ENCODE peak calls at places on chromosome X, in five cellular contexts. D, A, F, W and H are unnamed samples. For H3K36me3 and H3K27me3, the result is how much of the 10 kb centered on the place peaks cover.

GRCh38 chrX:44439242-44439641 is 95.8 kb upstream of the EFHC2 start:
- DNase-seq in D (no peak), A (no peak), F (no peak), W (no peak), H (no peak)

GRCh38 chrX:38692961-38693360 is 108.3 kb upstream of the MID1IP1 start:
- DNase-seq in D (no peak), A (no peak), F (no peak), W (peak), H (no peak)

GRCh38 chrX:134804779-134805178 is 146.5 kb upstream of the PLAC1 start:
- DNase-seq in D (no peak), A (no peak), F (no peak), W (no peak), H (no peak)

GRCh38 chrX:104913348-104913747 is 307.1 kb downstream of the TEX13A start:
- DNase-seq in D (peak), A (no peak), F (no peak), W (no peak), H (peak)

GRCh38 chrX:134459683-134460004 is 321 bp upstream of the HPRT1 start:
- DNase-seq in D (no peak), A (no peak), F (no peak), W (no peak), H (no peak)

GRCh38 chrX:106731590-106731989 is 5.1 kb downstream of the RNF128 start:
- DNase-seq in D (no peak), A (no peak), F (no peak), W (no peak), H (no peak)

GRCh38 chrX:47166126-47166525 is 21.1 kb downstream of the RBM10 start:
- DNase-seq in D (no peak), A (no peak), F (no peak), W (no peak), H (no peak)

GRCh38 chrX:1807301-1807731 is 192.5 kb downstream of the ASMT start:
- DNase-seq in D (peak), A (no peak), F (no peak), W (peak), H (peak)

GRCh38 chrX:12206413-12206812 is 68.1 kb downstream of the FRMPD4 start:
- DNase-seq in D (no peak), A (no peak), F (no peak), W (peak), H (no peak)

GRCh38 chrX:15680401-15680800 is 15.8 kb upstream of the CLTRN start:
- DNase-seq in D (no peak), A (no peak), F (no peak), W (peak), H (no peak)

GRCh38 chrX:65999029-65999562 is 40.8 kb downstream of the VSIG4 start:
- DNase-seq in D (no peak), A (no peak), F (no peak), W (no peak), H (no peak)

GRCh38 chrX:22349116-22349515 is 76.4 kb downstream of the CBLL2 start:
- DNase-seq in D (no peak), A (no peak), F (no peak), W (no peak), H (no peak)

GRCh38 chrX:140141444-140142029 is 176.2 kb upstream of the CXorf66 start:
- DNase-seq in D (peak), A (no peak), F (no peak), W (peak), H (peak)

GRCh38 chrX:47751670-47752069 is 85.0 kb upstream of the ZNF81 start:
- DNase-seq in D (peak), A (peak), F (no peak), W (peak), H (peak)

GRCh38 chrX:107716816-107717700 is 58.5 kb downstream of the TSC22D3 start:
- DNase-seq in D (peak), A (peak), F (peak), W (peak), H (peak)

GRCh38 chrX:24703185-24703494 is 9.4 kb downstream of the POLA1 start:
- DNase-seq in D (no peak), A (no peak), F (no peak), W (no peak), H (no peak)

GRCh38 chrX:72621619-72622485 is 49.2 kb upstream of the HDAC8 start:
- DNase-seq in D (no peak), A (no peak), F (no peak), W (peak), H (no peak)

GRCh38 chrX:130120321-130120731 is 10.0 kb upstream of the ELF4 start:
- DNase-seq in D (peak), A (no peak), F (no peak), W (no peak), H (peak)
- H3K4me3 ChIP-seq in D (peak), A (no peak), F (no peak), W (no peak), H (peak)

GRCh38 chrX:110180176-110180927 is 137.5 kb downstream of the AMMECR1 start:
- DNase-seq in D (no peak), A (no peak), F (no peak), W (peak), H (no peak)
- H3K36me3 ChIP-seq in D (under half), A (under half), F (under half), W (under half), H (under half)

GRCh38 chrX:40012039-40012799 is 85.5 kb downstream of the BCOR start:
- DNase-seq in D (no peak), A (no peak), F (peak), W (no peak), H (peak)
- H3K27me3 ChIP-seq in D (under half), A (under half), F (under half), W (under half), H (half or more)

DNA sequence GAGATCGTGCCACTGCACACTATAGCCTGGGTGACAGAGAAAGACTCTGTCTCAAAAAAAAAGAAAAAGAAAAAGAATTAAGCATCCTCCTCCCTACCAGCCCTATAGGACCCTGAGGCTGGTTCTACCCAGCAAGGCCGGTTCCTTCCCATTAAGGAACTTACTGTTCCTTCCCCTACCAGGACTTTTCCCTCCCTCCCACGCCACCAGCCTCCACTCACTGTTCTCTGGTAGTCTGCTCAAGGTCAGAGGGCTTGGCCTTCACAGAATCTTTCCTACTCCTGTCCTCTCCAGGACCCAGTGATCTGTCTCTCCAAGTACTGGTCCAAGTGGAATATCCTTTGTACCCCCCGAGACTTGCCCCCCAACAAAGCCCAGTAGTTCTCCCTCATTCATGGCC is 1.4 kb downstream of the GRIPAP1 start:
- DNase-seq in D (no peak), A (no peak), F (no peak), W (no peak), H (no peak)
- H3K4me3 ChIP-seq in D (no peak), A (no peak), F (no peak), W (no peak), H (no peak)

DNA sequence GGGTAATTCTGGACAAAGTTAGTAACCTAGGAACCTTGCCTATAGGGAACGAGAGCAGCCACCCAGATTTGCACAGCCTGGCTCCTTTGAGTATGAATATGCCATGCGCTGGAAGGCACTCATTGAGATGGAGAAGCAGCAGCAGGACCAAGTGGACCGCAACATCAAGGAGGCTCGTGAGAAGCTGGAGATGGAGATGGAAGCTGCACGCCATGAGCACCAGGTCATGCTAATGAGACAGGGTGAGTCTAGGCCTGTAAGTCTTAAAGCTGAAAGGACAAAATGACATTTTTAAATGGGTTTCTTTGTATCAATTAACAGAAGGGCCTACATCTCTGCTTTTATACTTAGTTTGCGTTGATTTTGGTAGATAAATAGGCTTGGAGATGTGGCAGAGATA is 4.7 kb upstream of the ITGB1BP2 start:
- DNase-seq in D (no peak), A (no peak), F (no peak), W (no peak), H (no peak)
- H3K36me3 ChIP-seq in D (under half), A (under half), F (under half), W (under half), H (under half)

DNA sequence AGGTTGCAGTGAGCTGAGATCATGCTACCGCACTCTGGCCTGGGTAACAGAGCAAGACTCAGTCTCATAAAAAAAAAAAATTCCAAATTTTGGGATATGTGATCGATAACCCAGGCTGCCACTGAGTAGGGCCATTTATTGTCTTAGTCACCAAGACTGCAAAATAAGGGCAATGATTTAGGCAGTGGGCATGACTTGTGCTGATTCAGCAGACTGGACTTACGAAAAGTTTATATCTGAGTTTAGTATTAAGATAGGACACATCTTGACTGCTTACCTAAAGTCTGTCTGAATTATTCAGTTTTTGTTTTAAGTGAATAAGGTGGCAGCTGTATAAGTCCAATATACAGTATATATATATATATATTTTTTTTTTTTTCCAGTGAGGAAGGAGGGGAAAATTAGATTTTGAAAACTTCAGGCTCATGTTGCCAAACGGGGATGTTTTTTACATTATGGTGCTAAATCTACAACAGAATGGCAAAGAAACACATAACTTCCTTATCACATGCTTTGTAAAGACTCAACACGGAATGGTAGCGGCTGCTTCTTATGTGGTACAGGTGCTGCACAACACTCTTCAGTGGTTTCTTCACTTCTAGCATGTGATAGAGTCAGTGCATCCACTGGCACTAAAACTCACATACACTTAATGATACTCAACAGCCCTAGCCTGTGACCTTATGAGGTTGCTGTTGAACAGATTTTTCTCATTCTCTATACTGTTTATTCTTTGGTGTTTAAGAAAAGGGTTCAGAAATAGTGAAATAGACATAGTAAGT is 6.5 kb downstream of the TEX13D start:
- DNase-seq in D (no peak), A (no peak), F (no peak), W (no peak), H (no peak)
- H3K27me3 ChIP-seq in D (under half), A (under half), F (under half), W (under half), H (under half)

GRCh38 chrX:155218777-155219176 is 2.5 kb downstream of the VBP1 start:
- DNase-seq in D (no peak), A (no peak), F (no peak), W (no peak), H (no peak)

GRCh38 chrX:155225774-155226173 is 9.5 kb downstream of the VBP1 start:
- DNase-seq in D (no peak), A (no peak), F (no peak), W (no peak), H (no peak)

GRCh38 chrX:155216940-155217450 is 735 bp downstream of the VBP1 start:
- DNase-seq in D (peak), A (no peak), F (no peak), W (no peak), H (peak)

GRCh38 chrX:155216179-155216939 is at the start of gene VBP1:
- DNase-seq in D (peak), A (peak), F (peak), W (peak), H (peak)

DNA sequence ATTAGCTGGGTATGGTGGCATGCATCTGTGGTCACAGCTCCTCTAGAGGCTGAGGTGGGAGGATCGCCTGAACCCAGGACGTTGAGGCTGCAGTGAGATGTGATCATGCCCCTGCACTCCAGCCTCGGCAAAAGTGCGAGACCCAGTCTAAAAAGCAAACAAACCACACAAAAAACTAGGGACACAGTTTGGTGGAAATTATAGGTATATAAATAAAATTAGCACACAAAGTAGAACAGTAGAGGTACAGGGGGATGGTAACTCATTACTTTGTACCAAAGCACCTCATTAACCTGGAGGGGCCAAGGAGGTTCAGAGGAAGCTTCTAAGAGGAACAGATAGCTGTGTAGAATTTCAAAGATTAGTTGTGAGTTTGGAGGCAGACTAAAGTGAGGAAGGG is 5.1 kb downstream of the VBP1 start:
- DNase-seq in D (no peak), A (no peak), F (no peak), W (no peak), H (no peak)
- H3K4me3 ChIP-seq in D (no peak), A (no peak), F (no peak), W (no peak), H (no peak)

GRCh38 chrX:100830143-100830542 is 10.0 kb downstream of the CSTF2 start:
- DNase-seq in D (no peak), A (no peak), F (no peak), W (no peak), H (no peak)

GRCh38 chrX:100830547-100830946 is 10.4 kb downstream of the CSTF2 start:
- DNase-seq in D (no peak), A (no peak), F (no peak), W (no peak), H (no peak)

GRCh38 chrX:100831219-100831946 is 11.2 kb downstream of the CSTF2 start:
- DNase-seq in D (no peak), A (no peak), F (no peak), W (no peak), H (no peak)

GRCh38 chrX:100829730-100830129 is 9.5 kb downstream of the CSTF2 start:
- DNase-seq in D (no peak), A (no peak), F (no peak), W (peak), H (no peak)
- H3K36me3 ChIP-seq in D (under half), A (under half), F (under half), W (under half), H (under half)

GRCh38 chrX:133359466-133359865 is 55.8 kb downstream of the GPC4 start:
- DNase-seq in D (no peak), A (no peak), F (no peak), W (no peak), H (peak)
- H3K27me3 ChIP-seq in D (under half), A (under half), F (under half), W (under half), H (under half)